ENCODE peak calls at places on chromosome 11, in six cellular contexts. One of them, this sample, is unnamed.

GRCh38 chr11:76621866-76622265 is 48.7 kb downstream of the LRRC32 start:
- DNase-seq in A549: no peak
- DNase-seq in GM23338: no peak
- DNase-seq in hepatocyte: no peak
- DNase-seq in IMR-90: peak; percentile 33
- DNase-seq in mesenchymal stem cell: peak; percentile 44
- DNase-seq in this sample: no peak

GRCh38 chr11:16963316-16963876 is 50.8 kb downstream of the PLEKHA7 start:
- DNase-seq in A549: no peak
- DNase-seq in GM23338: no peak
- DNase-seq in hepatocyte: no peak
- DNase-seq in IMR-90: no peak
- DNase-seq in mesenchymal stem cell: no peak
- DNase-seq in this sample: no peak

GRCh38 chr11:126592496-126593410 is 237.3 kb downstream of the ST3GAL4 start:
- DNase-seq in A549: no peak
- DNase-seq in GM23338: peak; percentile 46
- DNase-seq in hepatocyte: no peak
- DNase-seq in IMR-90: peak; percentile 12
- DNase-seq in mesenchymal stem cell: no peak
- DNase-seq in this sample: no peak

GRCh38 chr11:29272019-29272654 is 744.7 kb downstream of the KCNA4 start:
- DNase-seq in A549: peak; percentile 55
- DNase-seq in GM23338: peak; percentile 27
- DNase-seq in hepatocyte: no peak
- DNase-seq in IMR-90: peak; percentile 55
- DNase-seq in mesenchymal stem cell: peak; percentile 58
- DNase-seq in this sample: no peak

GRCh38 chr11:100930185-100930778 is 199.3 kb downstream of the PGR start:
- DNase-seq in A549: peak; percentile 55
- DNase-seq in GM23338: peak; percentile 79
- DNase-seq in hepatocyte: peak; percentile 76
- DNase-seq in IMR-90: peak; percentile 81
- DNase-seq in mesenchymal stem cell: peak; percentile 81
- DNase-seq in this sample: no peak

GRCh38 chr11:12179019-12179418 is 68.6 kb downstream of the MICAL2 start:
- DNase-seq in A549: no peak
- DNase-seq in GM23338: no peak
- DNase-seq in hepatocyte: no peak
- DNase-seq in IMR-90: no peak
- DNase-seq in mesenchymal stem cell: no peak
- DNase-seq in this sample: no peak

GRCh38 chr11:46436113-46436512 is 44.5 kb upstream of the CHRM4 start:
- DNase-seq in A549: no peak
- DNase-seq in GM23338: no peak
- DNase-seq in hepatocyte: no peak
- DNase-seq in IMR-90: no peak
- DNase-seq in mesenchymal stem cell: no peak
- DNase-seq in this sample: no peak

GRCh38 chr11:13834463-13834862 is 128.1 kb upstream of the SPON1 start:
- DNase-seq in A549: peak; percentile 4
- DNase-seq in GM23338: peak; percentile 80
- DNase-seq in hepatocyte: no peak
- DNase-seq in IMR-90: no peak
- DNase-seq in mesenchymal stem cell: no peak
- DNase-seq in this sample: no peak

GRCh38 chr11:64007160-64007628 is 21.0 kb downstream of the OTUB1 start:
- DNase-seq in A549: peak; percentile 63
- DNase-seq in GM23338: peak; percentile 72
- DNase-seq in hepatocyte: peak; percentile 52
- DNase-seq in IMR-90: no peak
- DNase-seq in mesenchymal stem cell: peak; percentile 56
- DNase-seq in this sample: no peak

GRCh38 chr11:77422690-77423089 is 51.2 kb downstream of the PAK1 start:
- DNase-seq in A549: no peak
- DNase-seq in GM23338: no peak
- DNase-seq in hepatocyte: no peak
- DNase-seq in IMR-90: no peak
- DNase-seq in mesenchymal stem cell: no peak
- DNase-seq in this sample: no peak

DNA sequence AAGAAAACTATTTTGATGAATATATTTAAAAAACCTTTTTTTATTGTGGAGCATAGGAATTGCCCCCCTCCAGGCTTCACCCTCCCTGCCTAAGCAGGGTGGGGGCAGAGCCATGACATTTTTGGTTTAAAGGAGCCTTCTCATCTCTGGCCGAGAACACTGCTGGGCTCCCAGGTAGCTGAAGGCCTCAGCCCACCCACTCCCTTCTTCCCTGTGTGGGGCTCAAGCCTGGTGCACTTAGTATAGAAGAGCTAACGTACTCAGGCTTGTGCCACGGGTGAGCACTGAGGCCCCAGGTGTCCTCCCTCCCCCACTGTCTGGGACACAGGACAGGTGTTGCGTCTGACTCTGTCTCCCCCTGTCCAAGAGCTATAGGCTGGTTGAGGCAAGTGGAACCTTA is 2.2 kb upstream of the IL18BP start:
- DNase-seq in A549: no peak
- DNase-seq in GM23338: no peak
- DNase-seq in hepatocyte: no peak
- DNase-seq in IMR-90: no peak
- DNase-seq in mesenchymal stem cell: no peak
- DNase-seq in this sample: no peak
- H3K4me2 ChIP-seq in A549: no peak overlapping the region
- H3K4me2 ChIP-seq in GM23338: no peak overlapping the region
- H3K4me2 ChIP-seq in hepatocyte: no peak overlapping the region
- H3K4me2 ChIP-seq in IMR-90: no peak overlapping the region
- H3K4me2 ChIP-seq in mesenchymal stem cell: no peak overlapping the region
- H3K4me2 ChIP-seq in this sample: no peak overlapping the region

GRCh38 chr11:33063326-33063775 is 24.0 kb downstream of the TCP11L1 start:
- DNase-seq in A549: no peak
- DNase-seq in GM23338: no peak
- DNase-seq in hepatocyte: no peak
- DNase-seq in IMR-90: peak; percentile 77
- DNase-seq in mesenchymal stem cell: no peak
- DNase-seq in this sample: no peak
- H3K4me2 ChIP-seq in A549: peak overlapping the region; percentile 50
- H3K4me2 ChIP-seq in GM23338: no peak overlapping the region
- H3K4me2 ChIP-seq in hepatocyte: no peak overlapping the region
- H3K4me2 ChIP-seq in IMR-90: no peak overlapping the region
- H3K4me2 ChIP-seq in mesenchymal stem cell: no peak overlapping the region
- H3K4me2 ChIP-seq in this sample: no peak overlapping the region

GRCh38 chr11:92024788-92025187 is 199.8 kb upstream of the FAT3 start:
- DNase-seq in A549: no peak
- DNase-seq in GM23338: no peak
- DNase-seq in hepatocyte: no peak
- DNase-seq in IMR-90: no peak
- DNase-seq in mesenchymal stem cell: no peak
- DNase-seq in this sample: no peak

GRCh38 chr11:92022499-92022898 is 202.1 kb upstream of the FAT3 start:
- DNase-seq in A549: no peak
- DNase-seq in GM23338: no peak
- DNase-seq in hepatocyte: no peak
- DNase-seq in IMR-90: no peak
- DNase-seq in mesenchymal stem cell: no peak
- DNase-seq in this sample: no peak

GRCh38 chr11:92026664-92027063 is 198.0 kb upstream of the FAT3 start:
- DNase-seq in A549: no peak
- DNase-seq in GM23338: no peak
- DNase-seq in hepatocyte: no peak
- DNase-seq in IMR-90: no peak
- DNase-seq in mesenchymal stem cell: no peak
- DNase-seq in this sample: no peak
- H3K4me2 ChIP-seq in A549: no peak overlapping the region
- H3K4me2 ChIP-seq in GM23338: peak overlapping the region; percentile 72
- H3K4me2 ChIP-seq in hepatocyte: no peak overlapping the region
- H3K4me2 ChIP-seq in IMR-90: no peak overlapping the region
- H3K4me2 ChIP-seq in mesenchymal stem cell: no peak overlapping the region
- H3K4me2 ChIP-seq in this sample: no peak overlapping the region

GRCh38 chr11:61022311-61023085 is 51.0 kb downstream of the CD6 start:
- DNase-seq in A549: no peak
- DNase-seq in GM23338: no peak
- DNase-seq in hepatocyte: no peak
- DNase-seq in IMR-90: no peak
- DNase-seq in mesenchymal stem cell: no peak
- DNase-seq in this sample: no peak

GRCh38 chr11:61019818-61020405 is 48.4 kb downstream of the CD6 start:
- DNase-seq in A549: no peak
- DNase-seq in GM23338: no peak
- DNase-seq in hepatocyte: no peak
- DNase-seq in IMR-90: no peak
- DNase-seq in mesenchymal stem cell: no peak
- DNase-seq in this sample: no peak

GRCh38 chr11:61023086-61024035 is 51.9 kb downstream of the CD6 start:
- DNase-seq in A549: no peak
- DNase-seq in GM23338: no peak
- DNase-seq in hepatocyte: no peak
- DNase-seq in IMR-90: no peak
- DNase-seq in mesenchymal stem cell: no peak
- DNase-seq in this sample: no peak

GRCh38 chr11:61020706-61021235 is 49.3 kb downstream of the CD6 start:
- DNase-seq in A549: no peak
- DNase-seq in GM23338: no peak
- DNase-seq in hepatocyte: no peak
- DNase-seq in IMR-90: no peak
- DNase-seq in mesenchymal stem cell: no peak
- DNase-seq in this sample: no peak

GRCh38 chr11:61021661-61022212 is 50.3 kb downstream of the CD6 start:
- DNase-seq in A549: no peak
- DNase-seq in GM23338: peak; percentile 90
- DNase-seq in hepatocyte: peak; percentile 56
- DNase-seq in IMR-90: no peak
- DNase-seq in mesenchymal stem cell: no peak
- DNase-seq in this sample: peak; percentile 66
- H3K4me2 ChIP-seq in A549: peak overlapping the region; percentile 34
- H3K4me2 ChIP-seq in GM23338: peak overlapping the region; percentile 82
- H3K4me2 ChIP-seq in hepatocyte: peak overlapping the region; percentile 79
- H3K4me2 ChIP-seq in IMR-90: no peak overlapping the region
- H3K4me2 ChIP-seq in mesenchymal stem cell: peak overlapping the region; percentile 47
- H3K4me2 ChIP-seq in this sample: no peak overlapping the region

DNA sequence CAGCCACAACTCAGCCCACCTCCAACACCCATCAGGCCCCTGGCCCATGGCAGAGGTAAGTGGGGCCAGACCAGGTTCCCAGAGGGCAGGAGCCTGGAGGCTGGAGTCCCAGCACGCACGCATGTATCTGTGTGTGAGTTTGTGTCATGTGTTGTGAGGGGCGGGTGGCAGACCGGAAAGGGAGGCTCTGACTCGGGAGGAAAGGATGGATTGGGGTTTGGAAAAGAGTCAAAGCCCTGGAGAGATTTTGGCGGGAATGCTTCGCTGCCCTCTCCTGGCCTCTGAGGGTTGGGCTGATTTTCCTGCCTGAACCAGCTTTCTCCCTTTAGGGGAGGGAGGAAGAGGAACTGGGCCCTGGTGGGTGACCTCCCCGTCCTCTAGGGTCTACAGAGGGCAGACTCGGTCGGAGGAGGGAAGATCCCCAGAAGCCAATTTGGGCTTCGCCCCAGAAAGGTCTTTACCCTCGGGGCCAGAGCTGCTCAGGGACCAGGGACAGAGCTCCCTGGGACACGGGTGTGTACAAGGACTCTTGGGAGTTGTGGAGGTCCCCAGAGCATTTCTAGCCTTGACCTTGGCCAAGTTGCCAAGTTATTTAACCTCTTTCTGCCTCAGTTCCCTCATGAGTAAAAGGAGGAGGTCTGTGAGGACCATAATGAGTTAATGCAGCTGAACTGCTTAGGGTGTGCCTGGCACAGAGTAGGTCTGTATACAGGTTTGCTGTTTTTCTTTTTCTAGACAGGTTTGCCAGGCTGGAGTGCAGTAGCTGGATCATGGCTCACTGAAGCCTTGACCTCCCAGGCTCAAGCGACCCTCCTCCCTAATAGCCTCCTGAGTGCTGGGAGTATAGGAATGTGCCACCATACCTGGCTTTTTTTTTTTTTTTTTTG is 6.9 kb downstream of the C11orf68 start:
- DNase-seq in A549: peak; percentile 79
- DNase-seq in GM23338: peak; percentile 84
- DNase-seq in hepatocyte: peak; percentile 68
- DNase-seq in IMR-90: peak; percentile 87
- DNase-seq in mesenchymal stem cell: peak; percentile 81
- DNase-seq in this sample: no peak
- H3K4me2 ChIP-seq in A549: peak overlapping the region; percentile 65
- H3K4me2 ChIP-seq in GM23338: no peak overlapping the region
- H3K4me2 ChIP-seq in hepatocyte: no peak overlapping the region
- H3K4me2 ChIP-seq in IMR-90: peak overlapping the region; percentile 25
- H3K4me2 ChIP-seq in mesenchymal stem cell: no peak overlapping the region
- H3K4me2 ChIP-seq in this sample: no peak overlapping the region

DNA sequence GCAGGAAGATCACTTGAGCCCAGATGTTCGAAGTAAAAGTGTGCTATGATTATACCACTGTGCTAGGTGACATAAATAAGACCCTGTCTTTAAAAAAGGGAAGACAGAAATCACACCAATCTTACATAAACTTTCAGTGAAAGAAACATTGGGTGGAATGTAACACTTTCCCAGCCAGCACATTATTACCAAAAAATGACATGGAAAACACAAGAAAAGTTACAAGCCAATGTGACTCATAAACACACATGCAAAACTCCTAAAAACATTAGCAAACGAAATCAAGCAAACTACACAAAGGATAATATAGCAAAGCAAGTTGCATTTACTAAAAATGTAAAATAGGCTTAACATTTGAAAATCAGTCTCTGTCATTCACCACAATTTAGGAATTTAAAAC is 47.0 kb downstream of the SBF2 start:
- DNase-seq in A549: no peak
- DNase-seq in GM23338: no peak
- DNase-seq in hepatocyte: no peak
- DNase-seq in IMR-90: no peak
- DNase-seq in mesenchymal stem cell: no peak
- DNase-seq in this sample: no peak
- H3K4me2 ChIP-seq in A549: no peak overlapping the region
- H3K4me2 ChIP-seq in GM23338: no peak overlapping the region
- H3K4me2 ChIP-seq in hepatocyte: no peak overlapping the region
- H3K4me2 ChIP-seq in IMR-90: no peak overlapping the region
- H3K4me2 ChIP-seq in mesenchymal stem cell: no peak overlapping the region
- H3K4me2 ChIP-seq in this sample: no peak overlapping the region

GRCh38 chr11:86666193-86666592 is 6.2 kb downstream of the ME3 start:
- DNase-seq in A549: no peak
- DNase-seq in GM23338: no peak
- DNase-seq in hepatocyte: no peak
- DNase-seq in IMR-90: no peak
- DNase-seq in mesenchymal stem cell: no peak
- DNase-seq in this sample: no peak
- H3K4me2 ChIP-seq in A549: no peak overlapping the region
- H3K4me2 ChIP-seq in GM23338: no peak overlapping the region
- H3K4me2 ChIP-seq in hepatocyte: no peak overlapping the region
- H3K4me2 ChIP-seq in IMR-90: no peak overlapping the region
- H3K4me2 ChIP-seq in mesenchymal stem cell: no peak overlapping the region
- H3K4me2 ChIP-seq in this sample: no peak overlapping the region

GRCh38 chr11:119942583-119943338 is 195.2 kb downstream of the TRIM29 start:
- DNase-seq in A549: no peak
- DNase-seq in GM23338: no peak
- DNase-seq in hepatocyte: no peak
- DNase-seq in IMR-90: peak; percentile 2
- DNase-seq in mesenchymal stem cell: peak; percentile 19
- DNase-seq in this sample: no peak
- H3K4me2 ChIP-seq in A549: no peak overlapping the region
- H3K4me2 ChIP-seq in GM23338: no peak overlapping the region
- H3K4me2 ChIP-seq in hepatocyte: no peak overlapping the region
- H3K4me2 ChIP-seq in IMR-90: no peak overlapping the region
- H3K4me2 ChIP-seq in mesenchymal stem cell: no peak overlapping the region
- H3K4me2 ChIP-seq in this sample: no peak overlapping the region

GRCh38 chr11:61888043-61888442 is 3.3 kb downstream of the FADS3 start:
- DNase-seq in A549: peak; percentile 70
- DNase-seq in GM23338: no peak
- DNase-seq in hepatocyte: no peak
- DNase-seq in IMR-90: peak; percentile 90
- DNase-seq in mesenchymal stem cell: peak; percentile 90
- DNase-seq in this sample: no peak
- H3K4me2 ChIP-seq in A549: peak overlapping the region; percentile 2
- H3K4me2 ChIP-seq in GM23338: no peak overlapping the region
- H3K4me2 ChIP-seq in hepatocyte: no peak overlapping the region
- H3K4me2 ChIP-seq in IMR-90: peak overlapping the region; percentile 7
- H3K4me2 ChIP-seq in mesenchymal stem cell: no peak overlapping the region
- H3K4me2 ChIP-seq in this sample: no peak overlapping the region

GRCh38 chr11:75369846-75370245 is 18.4 kb upstream of the ARRB1 start:
- DNase-seq in A549: no peak
- DNase-seq in GM23338: no peak
- DNase-seq in hepatocyte: no peak
- DNase-seq in IMR-90: no peak
- DNase-seq in mesenchymal stem cell: no peak
- DNase-seq in this sample: no peak
- H3K4me2 ChIP-seq in A549: no peak overlapping the region
- H3K4me2 ChIP-seq in GM23338: no peak overlapping the region
- H3K4me2 ChIP-seq in hepatocyte: no peak overlapping the region
- H3K4me2 ChIP-seq in IMR-90: no peak overlapping the region
- H3K4me2 ChIP-seq in mesenchymal stem cell: no peak overlapping the region
- H3K4me2 ChIP-seq in this sample: no peak overlapping the region

This sample was measured in DND-41.